ENCODE peak calls at places on chromosomes 4 and X, in nine cellular contexts. O, Z, A, L, K, C, S, E and N are unnamed samples.

GRCh38 chrX:136126892-136127406 is 20.4 kb upstream of the FHL1 start:
- DNase-seq in E (no peak), Z (no peak), C (no peak), S (no peak), A (no peak), L (no peak), O (no peak), K (no peak), N (no peak)

GRCh38 chr4:88286897-88287296 is 2.5 kb upstream of the PPM1K start:
- DNase-seq in L (no peak), E (no peak), O (no peak), C (no peak), K (no peak), Z (no peak), S (peak), A (no peak), N (no peak)

GRCh38 chr4:112029642-112030235 is 115.5 kb upstream of the FAM241A start:
- DNase-seq in L (no peak), O (peak), Z (no peak), E (no peak), S (peak), K (no peak), C (no peak), A (no peak), N (no peak)

GRCh38 chr4:84677093-84677492 is 94.2 kb downstream of the CDS1 start:
- DNase-seq in K (no peak), O (no peak), Z (no peak), C (no peak), E (no peak), L (no peak), S (no peak), A (no peak), N (no peak)

GRCh38 chrX:12441376-12442128 is 303.3 kb downstream of the FRMPD4 start:
- DNase-seq in C (no peak), S (peak), A (no peak), L (no peak), E (no peak), Z (peak), O (peak), K (no peak), N (no peak)

GRCh38 chr4:113760094-113760851 is 1.3 kb downstream of the CAMK2D start:
- DNase-seq in L (no peak), Z (no peak), K (peak), E (no peak), S (no peak), A (no peak), C (no peak), O (peak), N (no peak)

GRCh38 chr4:87120411-87121162 is 99.8 kb downstream of the KLHL8 start:
- DNase-seq in A (peak), Z (no peak), L (no peak), O (peak), C (no peak), E (no peak), S (no peak), K (no peak), N (no peak)

GRCh38 chr4:57110635-57111546 is 706 bp upstream of the IGFBP7 start:
- DNase-seq in Z (peak), E (no peak), A (peak), C (no peak), O (no peak), S (peak), K (no peak), L (no peak), N (peak)

GRCh38 chr4:132809298-132810032 is 339.6 kb upstream of the PCDH10 start:
- DNase-seq in C (no peak), S (no peak), O (no peak), K (no peak), Z (no peak), A (no peak), E (no peak), L (no peak), N (no peak)

GRCh38 chr4:162274354-162274753 is 110.6 kb upstream of the FSTL5 start:
- DNase-seq in Z (no peak), O (peak), E (no peak), L (peak), A (no peak), C (no peak), S (no peak), K (no peak), N (no peak)

GRCh38 chrX:150692837-150693781 is at the start of gene MTMR1:
- DNase-seq in S (no peak), O (no peak), E (peak), Z (no peak), L (peak), K (peak), C (peak), A (no peak), N (no peak)

GRCh38 chr4:155433636-155434360 is 57.0 kb upstream of the MAP9 start:
- DNase-seq in Z (no peak), S (peak), K (no peak), E (no peak), L (no peak), O (peak), A (no peak), C (no peak), N (no peak)

GRCh38 chr4:168335621-168336020 is 17.1 kb upstream of the DDX60 start:
- DNase-seq in L (no peak), O (no peak), E (no peak), S (no peak), K (no peak), A (no peak), C (no peak), Z (no peak), N (no peak)

GRCh38 chr4:8848507-8849265 is 23.0 kb downstream of the HMX1 start:
- DNase-seq in O (no peak), L (no peak), S (no peak), A (no peak), Z (no peak), K (peak), C (no peak), E (no peak), N (no peak)

GRCh38 chr4:72767903-72768817 is 199.1 kb upstream of the ADAMTS3 start:
- DNase-seq in S (peak), E (no peak), A (no peak), C (no peak), K (no peak), L (no peak), Z (peak), O (peak), N (no peak)

GRCh38 chr4:76547167-76547760 is 112.2 kb downstream of the SHROOM3 start:
- DNase-seq in S (no peak), C (no peak), A (no peak), Z (no peak), O (no peak), K (no peak), E (no peak), L (no peak), N (no peak)

GRCh38 chr4:73705056-73705432 is 35.3 kb upstream of the CXCL8 start:
- DNase-seq in L (no peak), Z (no peak), C (no peak), O (peak), K (no peak), S (peak), A (no peak), E (no peak), N (no peak)

GRCh38 chr4:53563824-53564223 is 27.5 kb downstream of the LNX1 start:
- DNase-seq in S (no peak), K (no peak), O (peak), E (no peak), A (no peak), C (no peak), Z (peak), L (no peak), N (no peak)

GRCh38 chr4:31134720-31135119 is 414.6 kb downstream of the PCDH7 start:
- DNase-seq in L (no peak), K (no peak), C (no peak), Z (no peak), E (no peak), O (no peak), S (no peak), A (no peak), N (no peak)

GRCh38 chr4:94636004-94636403 is 121.8 kb upstream of the BMPR1B start:
- DNase-seq in A (no peak), O (no peak), E (no peak), K (no peak), C (no peak), Z (no peak), S (no peak), L (no peak), N (no peak)

GRCh38 chr4:182448281-182449151 is 205.3 kb downstream of the TENM3 start:
- DNase-seq in A (peak), E (peak), S (peak), K (peak), Z (peak), L (peak), O (peak), C (peak), N (peak)

GRCh38 chr4:8544741-8545438 is 35.3 kb upstream of the GPR78 start:
- DNase-seq in A (no peak), L (no peak), C (no peak), S (peak), E (no peak), K (no peak), Z (no peak), O (no peak), N (no peak)

GRCh38 chrX:97238632-97239031 is 354.9 kb downstream of the RPA4 start:
- DNase-seq in K (no peak), S (no peak), L (peak), A (no peak), E (no peak), Z (peak), O (peak), C (no peak), N (no peak)

GRCh38 chr4:154506253-154506652 is 14.7 kb upstream of the DCHS2 start:
- DNase-seq in Z (peak), S (peak), A (no peak), C (no peak), L (peak), O (peak), E (no peak), K (no peak), N (no peak)

GRCh38 chrX:23503835-23504539 is 163.3 kb upstream of the PRDX4 start:
- DNase-seq in Z (peak), S (peak), E (no peak), A (peak), K (no peak), L (peak), C (no peak), O (peak), N (peak)

GRCh38 chrX:54785901-54786300 is 12.2 kb downstream of the ITIH6 start:
- DNase-seq in S (no peak), K (peak), Z (no peak), L (peak), O (peak), E (no peak), C (peak), A (no peak), N (no peak)

GRCh38 chrX:150772150-150772970 is 79.2 kb downstream of the MTMR1 start:
- DNase-seq in L (peak), Z (peak), A (peak), S (peak), C (peak), O (peak), K (peak), E (peak), N (peak)

GRCh38 chr4:67721317-67721769 is 20.4 kb upstream of the UBA6 start:
- DNase-seq in L (no peak), K (no peak), S (no peak), A (no peak), C (no peak), E (no peak), O (no peak), Z (no peak), N (no peak)

GRCh38 chrX:151687635-151688034 is 7.6 kb upstream of the PRRG3 start:
- DNase-seq in C (no peak), E (no peak), A (no peak), S (no peak), Z (no peak), L (no peak), O (no peak), K (no peak), N (peak)

GRCh38 chr4:62014982-62015739 is 815.0 kb downstream of the ADGRL3 start:
- DNase-seq in Z (no peak), K (no peak), O (no peak), L (no peak), A (no peak), E (no peak), C (no peak), S (no peak), N (no peak)

GRCh38 chr4:185881427-185881826 is 69.4 kb upstream of the SORBS2 start:
- DNase-seq in Z (no peak), C (no peak), K (no peak), L (no peak), S (peak), A (no peak), E (no peak), O (no peak), N (no peak)

GRCh38 chr4:30920043-30920442 is 199.9 kb downstream of the PCDH7 start:
- DNase-seq in Z (no peak), O (no peak), C (no peak), E (no peak), L (no peak), S (no peak), A (no peak), K (no peak), N (no peak)

GRCh38 chrX:136806891-136807410 is 26.2 kb upstream of the ARHGEF6 start:
- DNase-seq in S (no peak), A (no peak), Z (no peak), O (no peak), C (no peak), K (no peak), E (no peak), L (no peak), N (no peak)

GRCh38 chr4:61275214-61275613 is 75.1 kb downstream of the ADGRL3 start:
- DNase-seq in C (no peak), O (no peak), S (no peak), L (no peak), E (no peak), K (no peak), A (no peak), Z (no peak), N (no peak)

GRCh38 chr4:41670530-41670929 is 78.0 kb downstream of the PHOX2B start:
- DNase-seq in A (no peak), L (no peak), Z (no peak), S (no peak), E (no peak), K (no peak), C (no peak), O (no peak), N (no peak)

GRCh38 chr4:95506264-95506663 is 42.5 kb downstream of the UNC5C start:
- DNase-seq in Z (peak), L (no peak), O (peak), A (no peak), E (no peak), K (no peak), S (no peak), C (no peak), N (no peak)

GRCh38 chr4:102299302-102299701 is 46.0 kb downstream of the SLC39A8 start:
- DNase-seq in C (no peak), O (no peak), L (no peak), E (no peak), A (no peak), K (no peak), Z (no peak), S (no peak), N (no peak)